ENCODE peak calls at places on chromosomes 12 and 14, in five cellular contexts. E, T, W, V and F are unnamed samples.

GRCh38 chr12:92929957-92930356 is 862 bp upstream of the EEA1 start:
- DNase-seq in E (no peak), T (no peak), W (no peak), V (peak), F (no peak)

GRCh38 chr12:26723379-26724308 is 109.3 kb downstream of the ITPR2 start:
- DNase-seq in E (no peak), T (peak), W (no peak), V (peak), F (peak)

GRCh38 chr12:95955549-95956159 is 12.5 kb downstream of the AMDHD1 start:
- DNase-seq in E (no peak), T (no peak), W (no peak), V (no peak), F (no peak)

GRCh38 chr12:119940881-119941280 is 48.2 kb upstream of the BICDL1 start:
- DNase-seq in E (no peak), T (peak), W (no peak), V (peak), F (peak)

GRCh38 chr12:64968989-64969819 is 144.8 kb downstream of the TBC1D30 start:
- DNase-seq in E (no peak), T (peak), W (no peak), V (peak), F (peak)

GRCh38 chr14:50668852-50669194 is 717 bp upstream of the SAV1 start:
- DNase-seq in E (no peak), T (no peak), W (no peak), V (no peak), F (no peak)

GRCh38 chr14:72801381-72801812 is 92.5 kb downstream of the DPF3 start:
- DNase-seq in E (no peak), T (peak), W (no peak), V (peak), F (peak)

GRCh38 chr14:24734917-24735500 is 101.0 kb upstream of the GZMB start:
- DNase-seq in E (no peak), T (peak), W (no peak), V (peak), F (peak)

GRCh38 chr14:91337699-91338335 is 79.8 kb downstream of the CCDC88C start:
- DNase-seq in E (no peak), T (no peak), W (no peak), V (no peak), F (no peak)

GRCh38 chr12:58540480-58541299 is 379.6 kb downstream of the LRIG3 start:
- DNase-seq in E (no peak), T (peak), W (no peak), V (peak), F (peak)

GRCh38 chr14:28952707-28953106 is 186.1 kb downstream of the FOXG1 start:
- DNase-seq in E (no peak), T (no peak), W (no peak), V (no peak), F (no peak)

GRCh38 chr14:46399049-46399448 is 252.5 kb downstream of the RPL10L start:
- DNase-seq in E (no peak), T (no peak), W (no peak), V (no peak), F (no peak)

GRCh38 chr14:99996951-99997571 is 68.2 kb upstream of the EVL start:
- DNase-seq in E (no peak), T (no peak), W (no peak), V (peak), F (no peak)

GRCh38 chr14:74558655-74559054 is 53.4 kb downstream of the LTBP2 start:
- DNase-seq in E (no peak), T (peak), W (no peak), V (no peak), F (no peak)

GRCh38 chr12:32302218-32302826 is 97.0 kb upstream of the FGD4 start:
- DNase-seq in E (no peak), T (peak), W (no peak), V (peak), F (peak)

GRCh38 chr12:20410746-20411145 is 42.4 kb downstream of the PDE3A start:
- DNase-seq in E (no peak), T (no peak), W (no peak), V (no peak), F (no peak)

GRCh38 chr12:7498832-7499231 is 4.7 kb downstream of the CD163 start:
- DNase-seq in E (no peak), T (peak), W (no peak), V (peak), F (peak)

DNA sequence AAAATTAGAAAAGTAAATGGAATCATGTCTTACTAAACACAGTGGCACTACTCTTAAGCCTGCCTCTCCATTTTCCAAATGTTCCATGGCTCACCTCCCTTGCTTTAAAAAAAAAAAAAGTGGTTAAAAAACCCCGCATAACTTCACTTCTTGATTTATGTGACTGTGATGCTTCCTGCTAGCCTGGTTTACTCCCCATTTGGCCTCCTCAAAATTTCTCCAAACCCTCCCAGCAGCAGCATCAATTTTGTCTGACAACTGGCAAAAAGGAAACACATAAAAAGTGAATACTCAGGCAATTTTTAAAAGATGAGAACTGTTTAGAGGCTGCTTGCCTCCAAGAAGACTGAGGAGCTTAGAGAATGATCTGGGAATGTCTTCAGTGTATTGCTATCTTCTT is 17.8 kb upstream of the EGLN3 start:
- DNase-seq in E (no peak), T (no peak), W (no peak), V (no peak), F (no peak)
- TF ChIP-seq CTCF in E (no peak), T (no peak), W (no peak), V (no peak), F (no peak)

GRCh38 chr12:66035289-66035961 is 95.1 kb downstream of the LLPH start:
- DNase-seq in E (no peak), T (peak), W (no peak), V (peak), F (peak)
- TF ChIP-seq CTCF in E (no peak), T (peak), W (no peak), V (peak), F (peak)

GRCh38 chr14:70013269-70013873 is 134.2 kb downstream of the SMOC1 start:
- DNase-seq in E (no peak), T (peak), W (no peak), V (no peak), F (no peak)
- TF ChIP-seq CTCF in E (peak), T (peak), W (no peak), V (peak), F (peak)

GRCh38 chr14:33676135-33676566 is 274.7 kb downstream of the EGLN3 start:
- DNase-seq in E (no peak), T (peak), W (no peak), V (no peak), F (no peak)
- TF ChIP-seq CTCF in E (no peak), T (peak), W (no peak), V (peak), F (peak)

DNA sequence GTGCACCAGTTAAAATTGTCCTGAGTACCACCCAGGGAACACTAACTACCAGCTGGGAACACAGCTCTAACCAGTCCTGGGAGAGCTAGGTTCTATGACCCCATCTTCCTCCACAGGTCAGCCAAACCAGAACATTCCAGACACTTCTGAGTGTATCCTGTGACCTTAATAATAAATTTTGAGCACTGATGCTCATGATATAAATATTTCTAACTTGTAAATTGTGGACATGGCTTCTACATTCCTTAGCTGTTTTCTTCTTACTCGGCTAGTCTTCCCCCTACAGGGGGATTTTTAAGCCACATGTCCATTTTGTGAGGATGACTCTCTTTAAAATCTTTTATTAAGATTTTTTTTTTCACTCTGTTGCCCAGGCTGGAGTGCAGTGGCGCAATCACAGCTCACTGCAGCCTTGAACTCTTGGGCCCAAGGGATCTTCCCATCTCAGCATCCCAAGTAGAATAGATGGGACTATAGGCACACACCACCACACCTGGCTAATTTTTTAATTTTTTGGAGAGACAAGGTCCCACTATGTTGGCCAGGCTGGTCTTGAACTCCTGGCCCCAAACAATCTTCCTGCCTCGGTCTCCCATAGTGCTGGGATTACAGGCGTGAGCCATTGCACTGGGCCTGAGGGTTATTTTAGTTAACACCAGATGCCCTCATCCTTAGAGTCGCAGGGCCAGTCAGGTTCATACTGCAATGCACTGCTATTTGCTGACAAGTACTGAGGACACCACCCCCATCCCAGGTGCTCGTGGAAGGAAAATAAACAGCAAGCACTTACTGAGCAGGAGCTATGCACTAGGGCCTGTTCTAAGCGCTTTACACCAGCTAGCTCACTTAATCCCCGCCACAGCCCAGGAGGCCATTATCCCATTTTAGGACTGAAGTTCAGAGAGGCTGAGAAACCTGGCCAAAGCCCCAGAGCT is 142.6 kb upstream of the NCOR2 start:
- DNase-seq in E (no peak), T (peak), W (no peak), V (peak), F (peak)
- TF ChIP-seq CTCF in E (no peak), T (peak), W (no peak), V (peak), F (peak)

GRCh38 chr12:127360580-127360979 is 906.4 kb upstream of the TMEM132C start:
- DNase-seq in E (no peak), T (no peak), W (no peak), V (no peak), F (no peak)

GRCh38 chr12:127362121-127362520 is 904.8 kb upstream of the TMEM132C start:
- DNase-seq in E (no peak), T (no peak), W (no peak), V (no peak), F (no peak)

GRCh38 chr12:127363392-127363791 is 903.6 kb upstream of the TMEM132C start:
- DNase-seq in E (peak), T (peak), W (no peak), V (no peak), F (peak)
- TF ChIP-seq CTCF in E (no peak), T (peak), W (no peak), V (peak), F (peak)